ENCODE peak calls at places on chromosomes 13 and 19, in ten cellular contexts. P is esophagus muscularis mucosa; N is naive thymus-derived CD4-positive, alpha-beta T cell; Y is mammary epithelial cell; B is right lobe of liver; A is body of pancreas; Q is HAP-1; H is adipocyte; E is neuronal stem cell; C is ovary. W is an unnamed sample.
A peak's percentile ranks its signal among the peaks of the same experiment; 100 is the strongest.

GRCh38 chr13:23794267-23795161 is 94.7 kb downstream of the MIPEP start:
- DNase-seq in B (no peak), C (no peak), H (peak; percentile 80), Q (no peak), N (no peak), Y (peak; percentile 52), E (no peak), A (no peak), P (no peak), W (no peak)

GRCh38 chr13:78238911-78239310 is 320.3 kb upstream of the EDNRB start:
- DNase-seq in P (no peak), C (no peak), N (no peak), B (no peak), H (no peak), Q (no peak), A (no peak), E (no peak), Y (peak; percentile 36), W (no peak)

GRCh38 chr13:79692846-79693245 is 211.9 kb downstream of the NDFIP2 start:
- DNase-seq in N (no peak), A (no peak), E (no peak), P (no peak), Q (no peak), C (no peak), Y (no peak), B (no peak), H (peak; percentile 90), W (no peak)

GRCh38 chr13:104006625-104007061 is 940.4 kb upstream of the SLC10A2 start:
- DNase-seq in A (no peak), Y (no peak), H (peak; percentile 3), P (no peak), C (no peak), B (no peak), Q (no peak), E (no peak), N (no peak), W (no peak)

GRCh38 chr19:12365094-12365371 is 450 bp downstream of the ZNF442 start:
- DNase-seq in A (no peak), N (no peak), C (no peak), B (no peak), P (no peak), H (peak; percentile 61), E (no peak), Q (peak; percentile 3), Y (peak; percentile 30), W (no peak)

GRCh38 chr13:106096661-106097092 is 438.8 kb downstream of the EFNB2 start:
- DNase-seq in H (no peak), A (no peak), N (no peak), Y (peak; percentile 66), C (no peak), Q (no peak), P (no peak), E (no peak), B (no peak), W (no peak)

GRCh38 chr13:106378263-106378662 is 157.2 kb downstream of the EFNB2 start:
- DNase-seq in A (no peak), B (no peak), Y (no peak), Q (no peak), P (no peak), C (no peak), N (no peak), E (no peak), H (no peak), W (no peak)

GRCh38 chr13:110973007-110973700 is 58.3 kb upstream of the ANKRD10 start:
- DNase-seq in P (no peak), B (no peak), H (no peak), A (no peak), Y (no peak), C (no peak), N (no peak), Q (no peak), E (no peak), W (no peak)

GRCh38 chr13:36706755-36707154 is 32.9 kb downstream of the SERTM1 start:
- DNase-seq in Y (no peak), B (no peak), C (no peak), N (no peak), Q (no peak), A (no peak), E (no peak), H (peak; percentile 83), P (no peak), W (no peak)

GRCh38 chr13:21124853-21125252 is 51.5 kb downstream of the SKA3 start:
- DNase-seq in P (no peak), N (no peak), A (no peak), Q (no peak), C (no peak), B (no peak), E (no peak), H (no peak), Y (no peak), W (no peak)

GRCh38 chr19:55638864-55639359 is 1.9 kb upstream of the ZNF580 start:
- DNase-seq in B (no peak), N (peak; percentile 55), Q (peak; percentile 69), H (peak; percentile 53), P (no peak), E (no peak), Y (no peak), C (no peak), A (no peak), W (no peak)

GRCh38 chr19:32581704-32582164 is 744 bp downstream of the PDCD5 start:
- DNase-seq in Y (peak; percentile 73), N (no peak), H (peak; percentile 79), B (peak; percentile 52), E (no peak), Q (no peak), C (no peak), A (no peak), P (no peak), W (no peak)

GRCh38 chr19:49362926-49363264 is 679 bp upstream of the TEAD2 start:
- DNase-seq in Y (no peak), P (no peak), B (peak; percentile 59), A (peak; percentile 57), Q (no peak), H (peak; percentile 75), E (peak; percentile 45), C (peak; percentile 68), N (peak; percentile 21), W (no peak)

GRCh38 chr13:95564091-95564490 is 11.6 kb downstream of the CLDN10 start:
- DNase-seq in Y (no peak), P (no peak), H (no peak), C (no peak), A (no peak), B (no peak), E (no peak), Q (no peak), N (no peak), W (no peak)

DNA sequence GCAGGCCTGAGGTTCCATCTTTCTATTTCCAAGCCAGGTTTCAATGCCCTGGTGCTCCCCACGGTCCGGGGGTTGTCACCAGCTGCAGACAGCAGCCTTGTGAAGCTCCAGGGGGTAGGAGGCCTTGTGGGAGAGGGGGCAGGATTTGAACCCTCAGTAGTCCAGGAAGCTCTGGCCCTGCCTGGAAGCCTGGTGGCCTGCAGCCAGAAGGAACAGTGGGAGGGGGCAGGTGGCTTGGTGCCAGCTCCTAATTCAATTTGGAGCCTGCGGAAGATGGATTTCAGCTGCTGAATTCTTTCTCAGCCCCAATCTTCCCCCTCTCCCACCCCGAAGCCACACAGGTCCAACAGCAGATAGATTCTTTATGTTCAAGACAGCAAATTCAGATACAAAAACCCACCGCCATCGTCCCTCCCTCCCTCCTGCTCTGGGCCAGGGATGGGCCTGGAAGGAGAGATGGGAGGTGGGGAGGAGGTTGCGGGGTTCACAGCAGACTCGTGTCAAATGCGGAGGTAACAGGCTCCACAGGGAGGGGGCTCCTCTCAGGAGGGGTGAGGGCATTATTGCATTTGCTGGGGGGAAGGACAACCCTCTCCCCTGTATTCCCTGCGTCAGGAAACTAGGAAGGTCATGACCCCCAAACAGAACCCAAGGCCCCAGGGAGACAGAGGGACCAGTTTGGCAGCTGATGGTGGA is 2.4 kb upstream of the PTGER1 start:
- DNase-seq in Y (no peak), H (no peak), E (no peak), Q (no peak), C (no peak), A (no peak), N (no peak), B (no peak), P (no peak), W (no peak)
- H3K4me3 ChIP-seq in Y (no peak overlapping the region), H (no peak overlapping the region), E (no peak overlapping the region), Q (no peak overlapping the region), C (no peak overlapping the region), A (no peak overlapping the region), N (no peak overlapping the region), B (no peak overlapping the region), P (no peak overlapping the region), W (no peak overlapping the region)

GRCh38 chr19:14368011-14368513 is 13.2 kb upstream of the ADGRE5 start:
- DNase-seq in A (no peak), P (no peak), Q (no peak), H (no peak), E (no peak), N (peak; percentile 89), C (no peak), B (no peak), Y (no peak), W (no peak)

GRCh38 chr19:14369399-14370168 is 11.7 kb upstream of the ADGRE5 start:
- DNase-seq in E (no peak), H (peak; percentile 61), B (no peak), C (no peak), P (no peak), Q (no peak), N (peak; percentile 77), Y (no peak), A (no peak), W (no peak)

GRCh38 chr19:14375055-14375581 is 6.1 kb upstream of the ADGRE5 start:
- DNase-seq in P (no peak), N (peak; percentile 88), B (peak; percentile 57), A (no peak), C (no peak), H (no peak), Y (no peak), Q (no peak), E (no peak), W (peak; percentile 94)

GRCh38 chr19:14370169-14370998 is 10.9 kb upstream of the ADGRE5 start:
- DNase-seq in A (no peak), H (no peak), C (no peak), E (no peak), B (no peak), P (no peak), Y (no peak), Q (peak; percentile 22), N (peak; percentile 65), W (peak; percentile 89)

GRCh38 chr19:14371321-14371821 is 9.9 kb upstream of the ADGRE5 start:
- DNase-seq in Q (no peak), Y (no peak), P (no peak), N (no peak), A (no peak), E (no peak), B (no peak), C (no peak), H (no peak), W (no peak)
- H3K4me1 ChIP-seq in Q (peaks cover 10% of the 10 kb centered on the region), Y (no peaks in the 10 kb centered on the region), P (peaks cover 51% of the 10 kb centered on the region), N (peaks cover 84% of the 10 kb centered on the region), A (no peaks in the 10 kb centered on the region), E (peaks cover 2% of the 10 kb centered on the region), B (no peaks in the 10 kb centered on the region), C (peaks cover 4% of the 10 kb centered on the region), H (peaks cover 18% of the 10 kb centered on the region), W (peaks cover 99% of the 10 kb centered on the region)

GRCh38 chr13:75760182-75760981 is 124.3 kb downstream of the LMO7 start:
- DNase-seq in H (no peak), Q (no peak), C (no peak), Y (peak; percentile 94), A (peak; percentile 67), N (peak; percentile 49), P (no peak), E (no peak), B (peak; percentile 87), W (no peak)
- H3K4me3 ChIP-seq in H (peak overlapping the region; percentile 30), Q (no peak overlapping the region), C (peak overlapping the region; percentile 33), Y (peak overlapping the region; percentile 50), A (no peak overlapping the region), N (peak overlapping the region; percentile 65), P (peak overlapping the region; percentile 43), E (no peak overlapping the region), B (peak overlapping the region; percentile 55), W (no peak overlapping the region)

GRCh38 chr19:38046254-38047047 is 139.4 kb downstream of the SIPA1L3 start:
- DNase-seq in Y (no peak), B (no peak), A (no peak), N (no peak), E (no peak), C (no peak), Q (no peak), H (no peak), P (no peak), W (peak; percentile 83)
- H3K4me1 ChIP-seq in Y (no peaks in the 10 kb centered on the region), B (no peaks in the 10 kb centered on the region), A (no peaks in the 10 kb centered on the region), N (peaks cover 20% of the 10 kb centered on the region), E (peaks cover 22% of the 10 kb centered on the region), C (no peaks in the 10 kb centered on the region), Q (no peaks in the 10 kb centered on the region), H (no peaks in the 10 kb centered on the region), P (no peaks in the 10 kb centered on the region), W (peaks cover 46% of the 10 kb centered on the region)

W was measured in spleen.